ENCODE peak calls at places on chromosomes 12 and 14, in four cellular contexts. G is CD4-positive, alpha-beta T cell; B is effector memory CD4-positive, alpha-beta T cell; C is mammary epithelial cell. F is an unnamed sample.
A peak's percentile ranks its signal among the peaks of the same experiment; 100 is the strongest.

GRCh38 chr12:106861984-106862894 is 87.8 kb downstream of the RIC8B start:
- DNase-seq in B (no peak), C (peak; percentile 34), G (no peak), F (no peak)

GRCh38 chr14:101796479-101796878 is 35.0 kb downstream of the PPP2R5C start:
- DNase-seq in C (no peak), G (no peak), B (no peak), F (no peak)

GRCh38 chr12:132771126-132771838 is 9.7 kb upstream of the ANKLE2 start:
- DNase-seq in G (peak; percentile 46), B (peak; percentile 49), C (no peak), F (no peak)

GRCh38 chr12:64938179-64938578 is 113.7 kb downstream of the TBC1D30 start:
- DNase-seq in B (no peak), G (no peak), C (no peak), F (no peak)

GRCh38 chr14:81331229-81332026 is 68.7 kb downstream of the STON2 start:
- DNase-seq in B (no peak), G (no peak), C (peak; percentile 29), F (no peak)

GRCh38 chr14:23119362-23120327 is 590 bp upstream of the CEBPE start:
- DNase-seq in B (peak; percentile 3), G (peak; percentile 28), C (no peak), F (no peak)

GRCh38 chr12:104738371-104738710 is 219.7 kb downstream of the SLC41A2 start:
- DNase-seq in B (no peak), C (peak; percentile 73), G (no peak), F (no peak)

GRCh38 chr14:64541261-64541970 is 875 bp downstream of the HSPA2 start:
- DNase-seq in C (no peak), B (no peak), G (no peak), F (no peak)

GRCh38 chr14:56196274-56196673 is 78.1 kb downstream of the PELI2 start:
- DNase-seq in B (no peak), C (no peak), G (no peak), F (no peak)

GRCh38 chr12:69388371-69388770 is 28.8 kb downstream of the YEATS4 start:
- DNase-seq in G (no peak), B (no peak), C (peak; percentile 37), F (no peak)

GRCh38 chr12:129673807-129674206 is 230.0 kb downstream of the TMEM132D start:
- DNase-seq in B (no peak), G (no peak), C (no peak), F (no peak)

GRCh38 chr14:24630087-24630871 is 3.7 kb downstream of the GZMB start:
- DNase-seq in C (no peak), G (no peak), B (no peak), F (no peak)

GRCh38 chr12:126998747-126999285 is 1268.2 kb upstream of the TMEM132C start:
- DNase-seq in B (no peak), G (no peak), C (no peak), F (peak; percentile 60)

GRCh38 chr12:113088971-113089756 is 32.6 kb downstream of the DTX1 start:
- DNase-seq in G (peak; percentile 10), C (no peak), B (no peak), F (no peak)

GRCh38 chr14:104235686-104236085 is 97.3 kb downstream of the KIF26A start:
- DNase-seq in C (no peak), B (no peak), G (no peak), F (no peak)

GRCh38 chr14:88166616-88167015 is 156.5 kb downstream of the KCNK10 start:
- DNase-seq in B (no peak), C (peak; percentile 59), G (no peak), F (no peak)

GRCh38 chr14:58772814-58773620 is 135.3 kb downstream of the DACT1 start:
- DNase-seq in C (no peak), G (no peak), B (no peak), F (no peak)

GRCh38 chr12:28563926-28564325 is 373.7 kb downstream of the CCDC91 start:
- DNase-seq in C (no peak), G (no peak), B (no peak), F (no peak)

GRCh38 chr14:73825551-73826188 is 26.0 kb upstream of the PTGR2 start:
- DNase-seq in C (peak; percentile 64), G (peak; percentile 67), B (peak; percentile 52), F (peak; percentile 45)

GRCh38 chr12:124518051-124518932 is 49.1 kb downstream of the NCOR2 start:
- DNase-seq in G (no peak), B (no peak), C (peak; percentile 97), F (peak; percentile 75)

GRCh38 chr12:70540996-70541395 is 96.2 kb downstream of the PTPRB start:
- DNase-seq in B (no peak), C (no peak), G (no peak), F (no peak)

GRCh38 chr12:27785882-27786570 is 6.0 kb upstream of the MANSC4 start:
- DNase-seq in C (peak; percentile 83), G (no peak), B (no peak), F (no peak)

GRCh38 chr12:29350080-29350479 is 30.9 kb downstream of the ERGIC2 start:
- DNase-seq in B (no peak), G (no peak), C (peak; percentile 29), F (no peak)

GRCh38 chr14:104266643-104267575 is 128.5 kb downstream of the KIF26A start:
- DNase-seq in G (no peak), B (no peak), C (no peak), F (no peak)

GRCh38 chr12:119694111-119694510 is 26.2 kb downstream of the PRKAB1 start:
- DNase-seq in C (no peak), G (no peak), B (no peak), F (no peak)

GRCh38 chr12:116121453-116121871 is 156.0 kb downstream of the MED13L start:
- DNase-seq in G (no peak), C (peak; percentile 38), B (no peak), F (no peak)

GRCh38 chr12:82596484-82596883 is 90.2 kb upstream of the TMTC2 start:
- DNase-seq in G (no peak), C (no peak), B (no peak), F (no peak)

GRCh38 chr12:85821216-85821615 is 15.0 kb downstream of the RASSF9 start:
- DNase-seq in B (no peak), C (no peak), G (no peak), F (no peak)

GRCh38 chr12:52019123-52019770 is 12.5 kb downstream of the TAMALIN start:
- DNase-seq in G (no peak), B (no peak), C (no peak), F (no peak)

GRCh38 chr12:27549231-27549800 is 25.3 kb downstream of the PPFIBP1 start:
- DNase-seq in C (peak; percentile 93), B (no peak), G (no peak), F (no peak)

GRCh38 chr12:56244494-56244893 is 13.7 kb downstream of the ANKRD52 start:
- DNase-seq in B (no peak), C (no peak), G (no peak), F (no peak)

GRCh38 chr14:58942516-58942915 is 246.0 kb upstream of the DAAM1 start:
- DNase-seq in C (peak; percentile 53), G (no peak), B (no peak), F (no peak)

GRCh38 chr14:93987376-93987775 is 9.7 kb upstream of the CCDC197 start:
- DNase-seq in G (no peak), B (no peak), C (no peak), F (no peak)

GRCh38 chr12:19198272-19198671 is 68.7 kb downstream of the PLEKHA5 start:
- DNase-seq in B (no peak), C (peak; percentile 89), G (no peak), F (no peak)

GRCh38 chr12:52224154-52224553 is 8.9 kb upstream of the KRT7 start:
- DNase-seq in B (no peak), C (peak; percentile 66), G (no peak), F (no peak)

GRCh38 chr12:55727643-55728184 is 1.1 kb downstream of the CD63 start:
- DNase-seq in C (peak; percentile 40), B (no peak), G (no peak), F (no peak)

GRCh38 chr12:76495556-76495955 is 64.0 kb downstream of the OSBPL8 start:
- DNase-seq in B (no peak), C (peak; percentile 41), G (no peak), F (no peak)

GRCh38 chr14:56857206-56857605 is 46.9 kb upstream of the OTX2 start:
- DNase-seq in B (no peak), G (no peak), C (no peak), F (no peak)

GRCh38 chr12:79333144-79333543 is 357.6 kb downstream of the PAWR start:
- DNase-seq in G (no peak), C (no peak), B (no peak), F (no peak)

DNA sequence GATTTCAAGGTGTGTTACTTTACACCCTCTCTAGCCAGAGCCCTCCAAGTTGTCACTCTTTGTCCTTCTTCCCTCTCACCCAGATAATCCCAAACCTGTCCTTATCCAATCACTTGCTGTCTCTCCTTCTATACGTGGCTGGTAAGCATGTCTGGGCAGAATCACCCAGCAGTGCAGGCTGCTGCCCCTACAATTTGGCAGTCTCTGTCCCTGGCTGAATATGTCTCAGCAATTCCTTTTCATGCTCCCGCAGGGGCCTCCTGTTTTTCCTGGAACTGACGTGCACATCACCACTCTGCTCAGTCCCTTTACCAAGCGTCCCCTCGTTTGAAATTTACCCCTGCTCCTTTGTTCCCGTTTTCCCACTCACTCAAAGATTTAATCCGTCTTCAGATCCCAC is 80.1 kb downstream of the ST8SIA1 start:
- DNase-seq in B (no peak), C (no peak), G (no peak), F (no peak)
- H3K27me3 ChIP-seq in B (no peaks in the 10 kb centered on the region), C (no peaks in the 10 kb centered on the region), G (no peaks in the 10 kb centered on the region), F (no peaks in the 10 kb centered on the region)

DNA sequence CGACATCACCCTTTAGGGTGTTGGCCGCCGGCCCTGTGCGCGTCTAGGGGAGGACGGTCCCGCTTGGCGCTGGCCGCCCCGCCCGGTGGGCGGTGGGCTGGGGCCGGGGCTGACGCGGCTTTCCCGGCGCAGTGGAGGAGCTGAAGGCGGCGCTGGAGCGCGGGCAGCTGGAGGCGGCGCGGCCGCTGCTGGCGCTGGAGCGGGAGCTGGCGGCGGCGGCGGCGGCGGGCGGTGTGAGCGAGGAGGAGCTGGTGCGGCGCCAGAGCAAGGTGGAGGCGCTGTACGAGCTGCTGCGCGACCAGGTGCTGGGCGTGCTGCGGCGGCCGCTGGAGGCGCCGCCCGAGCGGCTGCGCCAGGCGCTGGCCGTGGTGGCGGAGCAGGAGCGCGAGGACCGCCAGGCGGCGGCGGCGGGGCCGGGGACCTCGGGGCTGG is 3.6 kb downstream of the TNFAIP2 start:
- DNase-seq in C (peak; percentile 78), B (no peak), G (no peak), F (peak; percentile 72)
- H3K27me3 ChIP-seq in C (no peaks in the 10 kb centered on the region), B (peaks cover 23% of the 10 kb centered on the region), G (peaks cover 26% of the 10 kb centered on the region), F (no peaks in the 10 kb centered on the region)

DNA sequence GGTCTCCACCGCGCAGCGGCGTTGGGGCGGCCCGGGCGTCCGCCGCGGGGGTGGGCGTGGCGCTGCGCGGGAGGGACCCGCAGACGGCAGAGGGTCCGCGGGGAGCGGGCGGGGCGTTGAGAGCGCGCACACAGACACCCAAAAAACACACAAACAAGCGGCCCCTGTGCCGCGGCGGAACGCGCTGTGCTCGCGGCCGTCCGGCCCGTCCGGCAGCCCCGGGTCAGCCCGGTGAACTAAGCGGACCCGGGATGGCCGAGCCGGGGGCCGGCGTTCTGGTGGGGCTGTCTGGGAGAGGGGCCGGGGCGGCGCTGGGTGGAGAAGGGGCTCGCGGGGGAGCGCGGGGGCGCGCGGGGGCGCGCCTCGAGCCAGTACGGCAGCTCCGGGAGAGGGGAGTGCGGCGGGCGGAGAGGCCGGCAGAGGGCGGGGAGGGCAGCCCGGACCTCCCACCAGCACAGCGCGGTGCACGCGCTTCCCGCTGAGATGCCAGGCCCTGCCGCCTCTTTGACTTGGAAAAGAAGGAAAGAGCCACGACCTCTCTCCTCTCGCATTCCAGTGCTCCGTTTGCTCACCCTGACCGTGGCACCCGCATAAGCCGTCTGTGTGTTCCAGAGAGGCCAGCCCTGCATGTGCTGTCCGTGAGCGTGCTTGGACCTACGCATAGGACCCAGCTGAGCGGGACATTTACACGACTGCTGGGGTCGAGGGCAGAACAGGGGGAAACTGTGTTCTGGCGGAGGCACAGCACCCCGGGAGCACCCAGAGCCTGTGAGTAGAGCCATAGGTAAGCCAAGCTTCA is 10.3 kb downstream of the SLC6A12 start:
- DNase-seq in C (no peak), G (no peak), B (no peak), F (peak; percentile 42)
- H3K27me3 ChIP-seq in C (peaks cover 10% of the 10 kb centered on the region), G (peaks cover 41% of the 10 kb centered on the region), B (peaks cover 4% of the 10 kb centered on the region), F (peaks cover 77% of the 10 kb centered on the region)

GRCh38 chr12:2719405-2719804 is 75.4 kb upstream of the FKBP4 start:
- DNase-seq in G (no peak), B (no peak), C (no peak), F (no peak)
- H3K27me3 ChIP-seq in G (no peaks in the 10 kb centered on the region), B (no peaks in the 10 kb centered on the region), C (no peaks in the 10 kb centered on the region), F (peaks cover 3% of the 10 kb centered on the region)